ENCODE peak calls at places on chromosomes 12 and 14, in ten cellular contexts. One of them, this sample, is unnamed.

GRCh38 chr12:19288603-19289244 is 150.6 kb upstream of the AEBP2 start:
- DNase-seq in amniotic stem cell: peak; percentile 21
- DNase-seq in midbrain: peak; percentile 48
- DNase-seq in NAMALWA: peak; percentile 65
- DNase-seq in MCF 10A: peak; percentile 46
- DNase-seq in neural crest cell: no peak
- DNase-seq in Caki2: peak; percentile 48
- DNase-seq in T-cell: no peak
- DNase-seq in tibial artery: no peak
- DNase-seq in CD8-positive, alpha-beta memory T cell: peak; percentile 21
- DNase-seq in this sample: no peak

GRCh38 chr12:8642775-8643174 is 19.9 kb downstream of the MFAP5 start:
- DNase-seq in amniotic stem cell: no peak
- DNase-seq in midbrain: no peak
- DNase-seq in NAMALWA: no peak
- DNase-seq in MCF 10A: no peak
- DNase-seq in neural crest cell: no peak
- DNase-seq in Caki2: no peak
- DNase-seq in T-cell: no peak
- DNase-seq in tibial artery: no peak
- DNase-seq in CD8-positive, alpha-beta memory T cell: no peak
- DNase-seq in this sample: no peak

GRCh38 chr12:111673503-111673902 is 12.3 kb downstream of the BRAP start:
- DNase-seq in amniotic stem cell: no peak
- DNase-seq in midbrain: no peak
- DNase-seq in NAMALWA: peak; percentile 28
- DNase-seq in MCF 10A: peak; percentile 46
- DNase-seq in neural crest cell: no peak
- DNase-seq in Caki2: no peak
- DNase-seq in T-cell: no peak
- DNase-seq in tibial artery: no peak
- DNase-seq in CD8-positive, alpha-beta memory T cell: no peak
- DNase-seq in this sample: no peak

GRCh38 chr14:94144765-94145164 is 15.4 kb upstream of the IFI27L2 start:
- DNase-seq in amniotic stem cell: no peak
- DNase-seq in midbrain: no peak
- DNase-seq in NAMALWA: no peak
- DNase-seq in MCF 10A: no peak
- DNase-seq in neural crest cell: no peak
- DNase-seq in Caki2: no peak
- DNase-seq in T-cell: no peak
- DNase-seq in tibial artery: peak; percentile 32
- DNase-seq in CD8-positive, alpha-beta memory T cell: no peak
- DNase-seq in this sample: no peak

GRCh38 chr12:48489012-48489411 is 6.7 kb downstream of the C12orf54 start:
- DNase-seq in amniotic stem cell: no peak
- DNase-seq in midbrain: no peak
- DNase-seq in NAMALWA: no peak
- DNase-seq in MCF 10A: peak; percentile 75
- DNase-seq in neural crest cell: no peak
- DNase-seq in Caki2: no peak
- DNase-seq in T-cell: no peak
- DNase-seq in tibial artery: no peak
- DNase-seq in CD8-positive, alpha-beta memory T cell: no peak
- DNase-seq in this sample: no peak

GRCh38 chr14:77023001-77023996 is 5.2 kb downstream of the IRF2BPL start:
- DNase-seq in amniotic stem cell: no peak
- DNase-seq in midbrain: no peak
- DNase-seq in NAMALWA: no peak
- DNase-seq in MCF 10A: peak; percentile 52
- DNase-seq in neural crest cell: no peak
- DNase-seq in Caki2: peak; percentile 57
- DNase-seq in T-cell: no peak
- DNase-seq in tibial artery: peak; percentile 48
- DNase-seq in CD8-positive, alpha-beta memory T cell: no peak
- DNase-seq in this sample: no peak

GRCh38 chr12:130068741-130069140 is 93.5 kb upstream of the FZD10 start:
- DNase-seq in amniotic stem cell: no peak
- DNase-seq in midbrain: no peak
- DNase-seq in NAMALWA: no peak
- DNase-seq in MCF 10A: no peak
- DNase-seq in neural crest cell: no peak
- DNase-seq in Caki2: no peak
- DNase-seq in T-cell: no peak
- DNase-seq in tibial artery: no peak
- DNase-seq in CD8-positive, alpha-beta memory T cell: no peak
- DNase-seq in this sample: no peak

GRCh38 chr12:77049767-77050353 is 15.5 kb downstream of the E2F7 start:
- DNase-seq in amniotic stem cell: no peak
- DNase-seq in midbrain: no peak
- DNase-seq in NAMALWA: peak; percentile 83
- DNase-seq in MCF 10A: peak; percentile 78
- DNase-seq in neural crest cell: no peak
- DNase-seq in Caki2: peak; percentile 54
- DNase-seq in T-cell: no peak
- DNase-seq in tibial artery: no peak
- DNase-seq in CD8-positive, alpha-beta memory T cell: peak; percentile 19
- DNase-seq in this sample: peak; percentile 4

GRCh38 chr12:108611884-108612415 is 14.1 kb upstream of the TMEM119 start:
- DNase-seq in amniotic stem cell: no peak
- DNase-seq in midbrain: no peak
- DNase-seq in NAMALWA: peak; percentile 87
- DNase-seq in MCF 10A: peak; percentile 84
- DNase-seq in neural crest cell: peak; percentile 55
- DNase-seq in Caki2: peak; percentile 63
- DNase-seq in T-cell: peak; percentile 46
- DNase-seq in tibial artery: no peak
- DNase-seq in CD8-positive, alpha-beta memory T cell: peak; percentile 42
- DNase-seq in this sample: peak; percentile 41

GRCh38 chr12:25715147-25715546 is 162.1 kb upstream of the LMNTD1 start:
- DNase-seq in amniotic stem cell: no peak
- DNase-seq in midbrain: no peak
- DNase-seq in NAMALWA: no peak
- DNase-seq in MCF 10A: no peak
- DNase-seq in neural crest cell: no peak
- DNase-seq in Caki2: no peak
- DNase-seq in T-cell: no peak
- DNase-seq in tibial artery: no peak
- DNase-seq in CD8-positive, alpha-beta memory T cell: no peak
- DNase-seq in this sample: no peak

GRCh38 chr12:55743967-55744931 is 1.3 kb downstream of the GDF11 start:
- DNase-seq in amniotic stem cell: no peak
- DNase-seq in midbrain: no peak
- DNase-seq in NAMALWA: no peak
- DNase-seq in MCF 10A: no peak
- DNase-seq in neural crest cell: no peak
- DNase-seq in Caki2: no peak
- DNase-seq in T-cell: no peak
- DNase-seq in tibial artery: no peak
- DNase-seq in CD8-positive, alpha-beta memory T cell: no peak
- DNase-seq in this sample: no peak

GRCh38 chr14:42469637-42470426 is 863.2 kb downstream of the LRFN5 start:
- DNase-seq in amniotic stem cell: no peak
- DNase-seq in midbrain: no peak
- DNase-seq in NAMALWA: no peak
- DNase-seq in MCF 10A: peak; percentile 50
- DNase-seq in neural crest cell: no peak
- DNase-seq in Caki2: peak; percentile 73
- DNase-seq in T-cell: no peak
- DNase-seq in tibial artery: no peak
- DNase-seq in CD8-positive, alpha-beta memory T cell: no peak
- DNase-seq in this sample: no peak

GRCh38 chr12:53781218-53781801 is 29.5 kb upstream of the CISTR start:
- DNase-seq in amniotic stem cell: no peak
- DNase-seq in midbrain: no peak
- DNase-seq in NAMALWA: no peak
- DNase-seq in MCF 10A: no peak
- DNase-seq in neural crest cell: no peak
- DNase-seq in Caki2: no peak
- DNase-seq in T-cell: no peak
- DNase-seq in tibial artery: no peak
- DNase-seq in CD8-positive, alpha-beta memory T cell: no peak
- DNase-seq in this sample: no peak

GRCh38 chr12:120529641-120530314 is 820 bp upstream of the COQ5 start:
- DNase-seq in amniotic stem cell: no peak
- DNase-seq in midbrain: no peak
- DNase-seq in NAMALWA: peak; percentile 47
- DNase-seq in MCF 10A: peak; percentile 61
- DNase-seq in neural crest cell: no peak
- DNase-seq in Caki2: no peak
- DNase-seq in T-cell: no peak
- DNase-seq in tibial artery: no peak
- DNase-seq in CD8-positive, alpha-beta memory T cell: no peak
- DNase-seq in this sample: no peak

GRCh38 chr12:13959131-13959734 is 22.2 kb downstream of the GRIN2B start:
- DNase-seq in amniotic stem cell: no peak
- DNase-seq in midbrain: peak; percentile 44
- DNase-seq in NAMALWA: no peak
- DNase-seq in MCF 10A: no peak
- DNase-seq in neural crest cell: no peak
- DNase-seq in Caki2: peak; percentile 70
- DNase-seq in T-cell: no peak
- DNase-seq in tibial artery: no peak
- DNase-seq in CD8-positive, alpha-beta memory T cell: no peak
- DNase-seq in this sample: no peak

GRCh38 chr14:61197416-61197815 is 83.7 kb downstream of the TMEM30B start:
- DNase-seq in amniotic stem cell: no peak
- DNase-seq in midbrain: no peak
- DNase-seq in NAMALWA: no peak
- DNase-seq in MCF 10A: no peak
- DNase-seq in neural crest cell: no peak
- DNase-seq in Caki2: no peak
- DNase-seq in T-cell: no peak
- DNase-seq in tibial artery: no peak
- DNase-seq in CD8-positive, alpha-beta memory T cell: no peak
- DNase-seq in this sample: no peak

GRCh38 chr14:103086771-103087342 is 2.8 kb downstream of the LBHD2 start:
- DNase-seq in amniotic stem cell: no peak
- DNase-seq in midbrain: no peak
- DNase-seq in NAMALWA: no peak
- DNase-seq in MCF 10A: no peak
- DNase-seq in neural crest cell: no peak
- DNase-seq in Caki2: no peak
- DNase-seq in T-cell: no peak
- DNase-seq in tibial artery: no peak
- DNase-seq in CD8-positive, alpha-beta memory T cell: no peak
- DNase-seq in this sample: no peak

This sample was measured in naive thymus-derived CD4-positive, alpha-beta T cell.